ENCODE peak calls at places on chromosomes 13 and 19, in five cellular contexts. Q, F, A, D and S are unnamed samples.

GRCh38 chr19:9500796-9501195 is 2.4 kb upstream of the ZNF560 start:
- DNase-seq in F (no peak), D (no peak), Q (no peak), A (no peak), S (no peak)

GRCh38 chr19:17325881-17326594 is 8.6 kb downstream of the ANO8 start:
- DNase-seq in A (no peak), D (peak), F (no peak), Q (no peak), S (no peak)

GRCh38 chr13:28339419-28339818 is 155.5 kb downstream of the FLT1 start:
- DNase-seq in D (no peak), Q (peak), A (no peak), F (no peak), S (no peak)

GRCh38 chr13:24123761-24124160 is 36.8 kb upstream of the SPATA13 start:
- DNase-seq in A (no peak), Q (no peak), F (no peak), D (no peak), S (no peak)

GRCh38 chr19:6278740-6279619 is 795 bp downstream of the MLLT1 start:
- DNase-seq in D (peak), A (no peak), Q (no peak), F (no peak), S (no peak)

GRCh38 chr19:45076029-45076850 is at the start of gene ZNF296:
- DNase-seq in F (no peak), A (peak), Q (peak), D (peak), S (no peak)

GRCh38 chr19:351976-352625 is 7.5 kb upstream of the MIER2 start:
- DNase-seq in F (no peak), A (no peak), Q (no peak), D (peak), S (no peak)

GRCh38 chr19:12453495-12453894 is 12.7 kb upstream of the ZNF443 start:
- DNase-seq in D (no peak), Q (no peak), A (no peak), F (no peak), S (no peak)

GRCh38 chr19:48715681-48716171 is 3.8 kb downstream of the MAMSTR start:
- DNase-seq in D (peak), F (no peak), Q (peak), A (no peak), S (no peak)

GRCh38 chr19:723247-723646 is 14.5 kb downstream of the PALM start:
- DNase-seq in F (no peak), Q (no peak), D (no peak), A (no peak), S (no peak)

GRCh38 chr13:91278888-91279287 is 68.6 kb upstream of the MIR17HG start:
- DNase-seq in F (no peak), A (no peak), Q (no peak), D (no peak), S (no peak)

GRCh38 chr13:25192936-25193335 is 20.8 kb upstream of the AMER2 start:
- DNase-seq in A (no peak), D (no peak), Q (no peak), F (no peak), S (no peak)

GRCh38 chr19:54554006-54554405 is 19.6 kb upstream of the LILRA2 start:
- DNase-seq in A (no peak), F (peak), Q (no peak), D (no peak), S (no peak)

GRCh38 chr19:32674153-32674958 is 624 bp downstream of the ANKRD27 start:
- DNase-seq in Q (peak), D (no peak), A (peak), F (no peak), S (no peak)

GRCh38 chr13:109157275-109157674 is 527.9 kb downstream of the MYO16 start:
- DNase-seq in Q (no peak), A (no peak), D (peak), F (no peak), S (no peak)

GRCh38 chr13:47044842-47045241 is 148.0 kb upstream of the HTR2A start:
- DNase-seq in D (no peak), F (no peak), Q (no peak), A (no peak), S (no peak)

GRCh38 chr13:50140153-50140552 is 124.9 kb downstream of the KCNRG start:
- DNase-seq in F (no peak), A (no peak), D (no peak), Q (no peak), S (no peak)

GRCh38 chr13:35630551-35631275 is 154.2 kb upstream of the MAB21L1 start:
- DNase-seq in Q (peak), A (peak), F (no peak), D (peak), S (no peak)

GRCh38 chr19:56827708-56828107 is 12.8 kb downstream of the PEG3 start:
- DNase-seq in F (no peak), D (no peak), A (no peak), Q (no peak), S (no peak)